ENCODE peak calls at places on chromosomes 11 and 22, in nine cellular contexts. J is AG09309, Q is T-helper 2 cell, C is epithelial cell of esophagus, X is cardiac muscle cell, Z is amniotic epithelial cell, R is AG09319, W is AG04450, A is lower leg skin. P is an unnamed sample.

GRCh38 chr11:67563354-67564114 is 20.1 kb upstream of the GSTP1 start:
- DNase-seq in Q (no peak), X (no peak), Z (peak), R (peak), J (peak), A (no peak), C (peak), W (peak), P (peak)

GRCh38 chr22:25419247-25420113 is 145.0 kb upstream of the GRK3 start:
- DNase-seq in A (peak), Z (peak), X (no peak), C (no peak), J (no peak), Q (no peak), R (no peak), W (no peak), P (no peak)

GRCh38 chr11:86692746-86693145 is 20.3 kb upstream of the ME3 start:
- DNase-seq in Z (no peak), A (no peak), R (no peak), J (no peak), W (no peak), Q (no peak), X (no peak), C (no peak), P (no peak)

GRCh38 chr11:44564653-44565007 is 833 bp upstream of the CD82 start:
- DNase-seq in C (peak), Q (no peak), W (peak), R (peak), Z (peak), J (peak), X (no peak), A (peak), P (peak)

GRCh38 chr22:41003976-41004375 is 52.8 kb downstream of the RBX1 start:
- DNase-seq in C (no peak), J (no peak), Z (no peak), X (no peak), Q (no peak), A (no peak), W (no peak), R (no peak), P (no peak)

GRCh38 chr22:28594784-28595324 is 84.8 kb downstream of the TTC28 start:
- DNase-seq in Q (no peak), C (peak), X (peak), W (peak), A (no peak), J (peak), R (peak), Z (peak), P (peak)

GRCh38 chr11:14641801-14642200 is 1.8 kb upstream of the PDE3B start:
- DNase-seq in R (no peak), X (no peak), A (no peak), Q (no peak), Z (no peak), C (no peak), J (no peak), W (no peak), P (no peak)

GRCh38 chr22:50440544-50441249 is 34.1 kb downstream of the SBF1 start:
- DNase-seq in Z (no peak), C (no peak), W (no peak), Q (no peak), J (no peak), X (no peak), A (no peak), R (no peak), P (no peak)

GRCh38 chr11:104522650-104523049 is 358.7 kb upstream of the PDGFD start:
- DNase-seq in Z (peak), Q (no peak), W (peak), C (peak), R (no peak), X (no peak), J (no peak), A (no peak), P (peak)

GRCh38 chr11:117861151-117862018 is 15.1 kb downstream of the FXYD6 start:
- DNase-seq in Z (no peak), Q (no peak), A (no peak), C (peak), X (peak), J (no peak), W (no peak), R (no peak), P (no peak)

GRCh38 chr11:112292785-112293407 is 32.2 kb upstream of the PLET1 start:
- DNase-seq in Q (no peak), X (no peak), W (peak), R (peak), J (peak), C (peak), A (peak), Z (peak), P (peak)

GRCh38 chr22:45917700-45918454 is 59.1 kb downstream of the WNT7B start:
- DNase-seq in R (no peak), Q (no peak), W (no peak), Z (no peak), A (no peak), C (no peak), X (no peak), J (no peak), P (no peak)

GRCh38 chr11:86116386-86116726 is 47.5 kb upstream of the PICALM start:
- DNase-seq in A (no peak), J (peak), X (no peak), Z (peak), C (peak), W (peak), Q (no peak), R (no peak), P (peak)

GRCh38 chr22:16601437-16602223 is 9.0 kb upstream of the CCT8L2 start:
- DNase-seq in R (no peak), W (no peak), Z (no peak), C (peak), J (no peak), Q (no peak), X (peak), A (no peak), P (no peak)

GRCh38 chr11:15223318-15223717 is 108.6 kb downstream of the INSC start:
- DNase-seq in A (no peak), J (no peak), Z (peak), X (no peak), R (no peak), C (peak), W (no peak), Q (no peak), P (no peak)

GRCh38 chr22:25008666-25009065 is 56.1 kb downstream of the KIAA1671 start:
- DNase-seq in W (no peak), X (no peak), C (peak), Q (no peak), J (no peak), A (no peak), Z (no peak), R (no peak), P (no peak)

GRCh38 chr11:69977951-69978350 is 100.2 kb upstream of the ANO1 start:
- DNase-seq in J (no peak), Q (no peak), X (no peak), A (no peak), Z (no peak), R (no peak), W (no peak), C (no peak), P (no peak)

GRCh38 chr22:44307509-44308169 is 5.1 kb downstream of the SHISAL1 start:
- DNase-seq in Q (no peak), X (peak), Z (no peak), W (no peak), C (no peak), J (no peak), R (no peak), A (no peak), P (no peak)

GRCh38 chr22:50737728-50738648 is at the start of gene ACR:
- DNase-seq in A (peak), C (no peak), R (no peak), J (no peak), Z (no peak), X (no peak), Q (no peak), W (no peak), P (no peak)

GRCh38 chr11:94884322-94884721 is 89.0 kb downstream of the CWC15 start:
- DNase-seq in A (no peak), C (no peak), Q (no peak), W (no peak), J (no peak), Z (no peak), X (no peak), R (no peak), P (no peak)

GRCh38 chr22:48535868-48536690 is 1291.6 kb downstream of the BRD1 start:
- DNase-seq in Z (no peak), W (no peak), R (no peak), Q (no peak), X (no peak), J (no peak), C (no peak), A (no peak), P (no peak)

GRCh38 chr11:65180877-65181568 is 705 bp upstream of the CAPN1 start:
- DNase-seq in X (peak), C (peak), R (peak), J (no peak), A (peak), Z (peak), W (peak), Q (peak), P (no peak)

GRCh38 chr11:76214186-76214585 is 7.9 kb upstream of the WNT11 start:
- DNase-seq in C (no peak), A (no peak), X (no peak), R (no peak), Q (no peak), Z (no peak), W (no peak), J (no peak), P (no peak)

GRCh38 chr11:132312616-132313210 is 942.3 kb downstream of the NTM start:
- DNase-seq in W (no peak), Q (no peak), A (no peak), Z (peak), R (no peak), C (peak), J (peak), X (peak), P (no peak)

P was measured in non-pigmented ciliary epithelial cell.